ENCODE peak calls at places on chromosomes 13 and 19, in five cellular contexts. K is left ventricle myocardium inferior, E is fibroblast of mammary gland, S is HFF-Myc, U is breast epithelium. W is an unnamed sample.

GRCh38 chr13:100146534-100146933 is 57.6 kb downstream of the PCCA start:
- DNase-seq in K (no peak), E (no peak), S (no peak), U (no peak), W (no peak)

GRCh38 chr13:39245688-39246087 is 207.4 kb downstream of the NHLRC3 start:
- DNase-seq in K (no peak), E (no peak), S (no peak), U (no peak), W (no peak)

GRCh38 chr13:87872813-87873212 is 201.6 kb downstream of the SLITRK5 start:
- DNase-seq in K (no peak), E (peak), S (no peak), U (no peak), W (no peak)

GRCh38 chr19:17184381-17184841 is 30.7 kb upstream of the USE1 start:
- DNase-seq in K (no peak), E (no peak), S (no peak), U (no peak), W (no peak)

GRCh38 chr13:114285166-114285808 is 3.9 kb downstream of the UPF3A start:
- DNase-seq in K (no peak), E (peak), S (no peak), U (no peak), W (no peak)

GRCh38 chr13:59047546-59047945 is 1116.2 kb downstream of the DIAPH3 start:
- DNase-seq in K (no peak), E (no peak), S (no peak), U (no peak), W (no peak)

GRCh38 chr13:35784286-35784951 is 307.9 kb upstream of the MAB21L1 start:
- DNase-seq in K (no peak), E (peak), S (no peak), U (no peak), W (no peak)

GRCh38 chr19:1970003-1970805 is 29.2 kb downstream of the CSNK1G2 start:
- DNase-seq in K (no peak), E (peak), S (no peak), U (no peak), W (no peak)

GRCh38 chr13:46389985-46390384 is 2.9 kb upstream of the RUBCNL start:
- DNase-seq in K (peak), E (no peak), S (no peak), U (peak), W (no peak)

GRCh38 chr13:74131206-74131605 is 3.0 kb downstream of the KLF12 start:
- DNase-seq in K (no peak), E (no peak), S (no peak), U (no peak), W (no peak)

GRCh38 chr19:38667552-38668205 is 20.2 kb downstream of the ACTN4 start:
- DNase-seq in K (no peak), E (peak), S (no peak), U (no peak), W (no peak)

GRCh38 chr19:19597809-19598306 is 20.6 kb downstream of the PBX4 start:
- DNase-seq in K (no peak), E (no peak), S (no peak), U (no peak), W (no peak)

GRCh38 chr13:35927554-35927953 is 203.6 kb downstream of the DCLK1 start:
- DNase-seq in K (no peak), E (peak), S (peak), U (no peak), W (peak)

GRCh38 chr19:17555929-17556813 is 722 bp downstream of the COLGALT1 start:
- DNase-seq in K (peak), E (peak), S (no peak), U (no peak), W (peak)

GRCh38 chr13:110346661-110347067 is 39.6 kb downstream of the COL4A2 start:
- DNase-seq in K (no peak), E (no peak), S (no peak), U (no peak), W (no peak)

GRCh38 chr13:110471833-110472162 is 89.7 kb downstream of the RAB20 start:
- DNase-seq in K (peak), E (peak), S (no peak), U (peak), W (peak)

GRCh38 chr13:31385534-31385933 is 185.8 kb downstream of the B3GLCT start:
- DNase-seq in K (no peak), E (no peak), S (no peak), U (no peak), W (no peak)

GRCh38 chr19:42090687-42091086 is 14.7 kb downstream of the ZNF574 start:
- DNase-seq in K (no peak), E (no peak), S (no peak), U (no peak), W (no peak)

GRCh38 chr13:99086869-99087129 is 108.9 kb upstream of the DOCK9 start:
- DNase-seq in K (peak), E (peak), S (no peak), U (no peak), W (peak)

GRCh38 chr19:45496349-45496953 is 396 bp downstream of the RTN2 start:
- DNase-seq in K (no peak), E (no peak), S (no peak), U (no peak), W (no peak)

GRCh38 chr19:48501961-48502719 is 9.5 kb downstream of the LMTK3 start:
- DNase-seq in K (no peak), E (peak), S (no peak), U (peak), W (peak)

GRCh38 chr19:22893855-22894270 is 61.8 kb downstream of the ZNF723 start:
- DNase-seq in K (no peak), E (no peak), S (no peak), U (no peak), W (no peak)

GRCh38 chr13:40206241-40207109 is 460.0 kb downstream of the FOXO1 start:
- DNase-seq in K (no peak), E (peak), S (no peak), U (no peak), W (peak)

GRCh38 chr19:43570174-43570791 is 5.0 kb downstream of the XRCC1 start:
- DNase-seq in K (no peak), E (no peak), S (no peak), U (no peak), W (no peak)

GRCh38 chr19:7868671-7869452 is 5.3 kb downstream of the PRR36 start:
- DNase-seq in K (peak), E (peak), S (no peak), U (peak), W (peak)

GRCh38 chr13:80973721-80974120 is 632.8 kb upstream of the SPRY2 start:
- DNase-seq in K (no peak), E (no peak), S (no peak), U (no peak), W (no peak)

GRCh38 chr13:21336609-21337008 is 122.5 kb downstream of the ZDHHC20 start:
- DNase-seq in K (no peak), E (no peak), S (no peak), U (no peak), W (no peak)

GRCh38 chr13:40508112-40508511 is 158.3 kb downstream of the FOXO1 start:
- DNase-seq in K (no peak), E (peak), S (no peak), U (no peak), W (peak)

GRCh38 chr19:49570997-49571676 is 9.2 kb downstream of the NOSIP start:
- DNase-seq in K (no peak), E (no peak), S (no peak), U (no peak), W (no peak)
- TF ChIP-seq CTCF in K (no peak), E (no peak), S (peak), U (no peak), W (no peak)

DNA sequence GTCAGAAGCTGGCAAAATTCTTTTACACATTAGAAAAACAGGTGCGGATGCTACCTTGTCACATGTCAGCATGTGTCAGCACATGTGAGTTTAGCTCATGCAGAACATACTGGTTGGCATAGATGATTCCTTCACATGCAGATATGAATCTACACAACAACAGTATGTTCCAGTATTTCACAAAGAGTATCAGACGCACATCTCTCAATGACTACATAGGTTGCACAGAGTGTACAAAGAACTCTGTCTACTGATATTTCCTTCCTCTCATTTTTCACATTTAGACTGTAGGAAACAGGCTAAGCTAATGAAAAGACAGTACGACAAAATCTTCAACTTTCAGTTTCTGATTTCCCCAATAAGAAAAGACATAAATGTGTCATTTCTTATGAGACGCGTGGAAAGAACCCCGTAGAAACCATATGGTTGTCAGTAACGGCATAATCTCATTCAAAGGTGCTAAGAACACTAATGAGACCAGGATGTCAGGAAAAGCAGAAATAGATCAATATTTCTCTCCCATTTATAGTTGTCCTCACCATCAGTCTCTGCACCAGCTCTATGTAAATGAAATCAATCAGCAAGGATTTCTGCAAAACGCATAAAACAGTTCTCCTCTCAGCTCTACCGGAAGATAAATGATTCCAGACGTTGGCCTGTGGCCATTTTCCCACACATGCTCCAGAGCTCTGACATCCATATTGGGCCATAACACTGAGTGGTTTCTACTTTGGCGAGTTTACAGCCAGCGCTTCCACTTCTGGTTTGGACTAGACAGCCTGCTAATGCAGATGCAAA is 81.2 kb downstream of the STARD13 start:
- DNase-seq in K (peak), E (peak), S (peak), U (no peak), W (peak)
- H3K4me3 ChIP-seq in K (peak), E (peak), S (peak), U (peak), W (peak)

DNA sequence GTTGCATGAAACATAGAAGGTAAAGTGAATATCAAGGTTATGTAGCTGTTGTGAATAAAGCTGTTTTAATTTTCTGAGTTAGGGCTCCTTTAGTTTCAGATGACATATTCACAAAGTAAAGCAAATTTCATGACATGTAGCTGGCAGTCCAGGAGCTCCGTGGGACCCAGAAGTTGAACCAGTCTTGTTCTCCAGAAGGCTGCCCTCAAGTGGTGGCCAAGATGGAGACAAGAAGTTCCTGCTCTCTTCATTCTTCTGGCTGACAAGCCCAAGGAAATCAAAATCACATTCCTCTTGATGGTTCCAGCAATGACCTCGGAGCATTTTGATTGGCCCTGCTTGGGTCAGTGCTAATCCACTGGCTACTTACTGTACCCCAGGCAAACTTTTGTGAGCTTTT is 128.7 kb downstream of the LIG4 start:
- DNase-seq in K (no peak), E (no peak), S (no peak), U (no peak), W (peak)
- TF ChIP-seq CTCF in K (no peak), E (no peak), S (no peak), U (no peak), W (peak)

GRCh38 chr19:49874503-49875157 is 2.5 kb downstream of the AKT1S1 start:
- DNase-seq in K (no peak), E (no peak), S (no peak), U (no peak), W (no peak)
- H3K4me3 ChIP-seq in K (peak), E (no peak), S (peak), U (no peak), W (peak)

GRCh38 chr19:5572556-5573286 is 5.0 kb upstream of the TINCR start:
- DNase-seq in K (no peak), E (no peak), S (no peak), U (no peak), W (no peak)
- TF ChIP-seq CTCF in K (no peak), E (no peak), S (no peak), U (no peak), W (no peak)

W was measured in fibroblast of pulmonary artery.